ENCODE peak calls at places on chromosomes 2 and 18, in eight cellular contexts. One of them, this sample, is unnamed.

GRCh38 chr18:30992231-30992630 is 50.3 kb downstream of the DSC3 start:
- DNase-seq in HFF-Myc: no peak
- DNase-seq in ascending aorta: no peak
- DNase-seq in WERI-Rb-1: no peak
- DNase-seq in upper lobe of right lung: no peak
- DNase-seq in astrocyte: no peak
- DNase-seq in IMR-90: no peak
- DNase-seq in tibial nerve: no peak
- DNase-seq in this sample: peak

GRCh38 chr2:175363719-175364118 is 182.2 kb upstream of the ATP5MC3 start:
- DNase-seq in HFF-Myc: no peak
- DNase-seq in ascending aorta: no peak
- DNase-seq in WERI-Rb-1: no peak
- DNase-seq in upper lobe of right lung: no peak
- DNase-seq in astrocyte: no peak
- DNase-seq in IMR-90: no peak
- DNase-seq in tibial nerve: no peak
- DNase-seq in this sample: no peak

GRCh38 chr2:174963437-174964400 is 41.5 kb downstream of the CHN1 start:
- DNase-seq in HFF-Myc: no peak
- DNase-seq in ascending aorta: no peak
- DNase-seq in WERI-Rb-1: no peak
- DNase-seq in upper lobe of right lung: no peak
- DNase-seq in astrocyte: peak
- DNase-seq in IMR-90: no peak
- DNase-seq in tibial nerve: no peak
- DNase-seq in this sample: no peak

GRCh38 chr2:1773883-1774282 is 29.6 kb upstream of the PXDN start:
- DNase-seq in HFF-Myc: no peak
- DNase-seq in ascending aorta: no peak
- DNase-seq in WERI-Rb-1: no peak
- DNase-seq in upper lobe of right lung: no peak
- DNase-seq in astrocyte: no peak
- DNase-seq in IMR-90: no peak
- DNase-seq in tibial nerve: no peak
- DNase-seq in this sample: no peak

GRCh38 chr2:221517362-221518121 is 54.6 kb downstream of the EPHA4 start:
- DNase-seq in HFF-Myc: peak
- DNase-seq in ascending aorta: peak
- DNase-seq in WERI-Rb-1: no peak
- DNase-seq in upper lobe of right lung: peak
- DNase-seq in astrocyte: peak
- DNase-seq in IMR-90: peak
- DNase-seq in tibial nerve: no peak
- DNase-seq in this sample: peak

GRCh38 chr2:30334738-30335426 is 103.5 kb downstream of the LBH start:
- DNase-seq in HFF-Myc: no peak
- DNase-seq in ascending aorta: no peak
- DNase-seq in WERI-Rb-1: peak
- DNase-seq in upper lobe of right lung: no peak
- DNase-seq in astrocyte: no peak
- DNase-seq in IMR-90: no peak
- DNase-seq in tibial nerve: no peak
- DNase-seq in this sample: no peak

GRCh38 chr2:236014408-236015131 is 153.6 kb downstream of the GBX2 start:
- DNase-seq in HFF-Myc: no peak
- DNase-seq in ascending aorta: peak
- DNase-seq in WERI-Rb-1: no peak
- DNase-seq in upper lobe of right lung: no peak
- DNase-seq in astrocyte: no peak
- DNase-seq in IMR-90: no peak
- DNase-seq in tibial nerve: no peak
- DNase-seq in this sample: no peak

GRCh38 chr2:240964221-240964853 is 34.1 kb upstream of the SNED1 start:
- DNase-seq in HFF-Myc: no peak
- DNase-seq in ascending aorta: peak
- DNase-seq in WERI-Rb-1: no peak
- DNase-seq in upper lobe of right lung: peak
- DNase-seq in astrocyte: no peak
- DNase-seq in IMR-90: no peak
- DNase-seq in tibial nerve: no peak
- DNase-seq in this sample: no peak

GRCh38 chr2:157325786-157326185 is at the start of gene ERMN:
- DNase-seq in HFF-Myc: no peak
- DNase-seq in ascending aorta: no peak
- DNase-seq in WERI-Rb-1: no peak
- DNase-seq in upper lobe of right lung: no peak
- DNase-seq in astrocyte: no peak
- DNase-seq in IMR-90: no peak
- DNase-seq in tibial nerve: no peak
- DNase-seq in this sample: peak

GRCh38 chr2:70161069-70161534 is 29.7 kb downstream of the C2orf42 start:
- DNase-seq in HFF-Myc: no peak
- DNase-seq in ascending aorta: no peak
- DNase-seq in WERI-Rb-1: no peak
- DNase-seq in upper lobe of right lung: no peak
- DNase-seq in astrocyte: no peak
- DNase-seq in IMR-90: no peak
- DNase-seq in tibial nerve: no peak
- DNase-seq in this sample: peak

GRCh38 chr2:145431181-145431951 is 911.4 kb upstream of the ZEB2 start:
- DNase-seq in HFF-Myc: no peak
- DNase-seq in ascending aorta: no peak
- DNase-seq in WERI-Rb-1: peak
- DNase-seq in upper lobe of right lung: no peak
- DNase-seq in astrocyte: no peak
- DNase-seq in IMR-90: no peak
- DNase-seq in tibial nerve: no peak
- DNase-seq in this sample: peak

GRCh38 chr2:2732331-2733119 is 401.4 kb upstream of the MYT1L start:
- DNase-seq in HFF-Myc: no peak
- DNase-seq in ascending aorta: no peak
- DNase-seq in WERI-Rb-1: no peak
- DNase-seq in upper lobe of right lung: no peak
- DNase-seq in astrocyte: no peak
- DNase-seq in IMR-90: no peak
- DNase-seq in tibial nerve: no peak
- DNase-seq in this sample: no peak

GRCh38 chr2:61423714-61424113 is 47.2 kb downstream of the USP34 start:
- DNase-seq in HFF-Myc: no peak
- DNase-seq in ascending aorta: no peak
- DNase-seq in WERI-Rb-1: no peak
- DNase-seq in upper lobe of right lung: no peak
- DNase-seq in astrocyte: peak
- DNase-seq in IMR-90: peak
- DNase-seq in tibial nerve: no peak
- DNase-seq in this sample: peak

GRCh38 chr18:23881778-23882177 is 132.8 kb upstream of the TTC39C start:
- DNase-seq in HFF-Myc: no peak
- DNase-seq in ascending aorta: no peak
- DNase-seq in WERI-Rb-1: peak
- DNase-seq in upper lobe of right lung: no peak
- DNase-seq in astrocyte: no peak
- DNase-seq in IMR-90: no peak
- DNase-seq in tibial nerve: no peak
- DNase-seq in this sample: no peak

DNA sequence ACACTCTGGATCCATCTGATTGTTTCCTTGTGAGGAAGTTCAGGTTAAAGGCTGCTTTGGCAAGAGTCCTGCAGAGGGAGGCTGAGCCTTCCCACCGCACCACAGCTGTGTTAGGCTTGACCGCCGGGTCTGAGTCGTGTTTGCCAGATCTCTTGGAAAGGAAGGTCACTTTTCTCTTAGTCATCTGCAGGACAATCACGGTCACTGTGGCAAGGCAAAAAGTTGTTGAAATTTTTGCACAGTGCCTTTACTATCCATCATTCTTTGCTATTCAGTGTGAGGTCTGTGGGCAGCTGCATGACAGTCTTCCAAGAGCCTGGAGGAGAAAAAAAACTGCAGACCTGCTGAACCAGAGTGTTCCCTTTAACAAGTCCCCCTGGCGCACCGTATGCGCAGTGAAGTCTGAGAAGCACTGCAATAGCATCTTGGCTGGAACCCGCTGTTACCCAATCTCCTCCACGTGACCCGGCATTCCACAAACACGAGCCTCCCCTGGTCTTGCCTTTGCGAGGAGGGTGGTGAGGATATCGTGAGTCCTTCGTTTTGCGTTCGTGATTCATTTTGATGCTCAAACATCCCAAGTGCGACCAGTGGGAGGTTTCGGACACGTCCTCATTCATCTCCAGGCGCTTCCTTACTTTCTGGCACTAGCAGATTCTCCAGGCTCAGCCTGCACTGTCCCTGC is 23.0 kb downstream of the BIN1 start:
- DNase-seq in HFF-Myc: no peak
- DNase-seq in ascending aorta: peak
- DNase-seq in WERI-Rb-1: no peak
- DNase-seq in upper lobe of right lung: peak
- DNase-seq in astrocyte: peak
- DNase-seq in IMR-90: peak
- DNase-seq in tibial nerve: peak
- DNase-seq in this sample: peak
- H3K4me3 ChIP-seq in HFF-Myc: no peak
- H3K4me3 ChIP-seq in ascending aorta: no peak
- H3K4me3 ChIP-seq in WERI-Rb-1: no peak
- H3K4me3 ChIP-seq in upper lobe of right lung: no peak
- H3K4me3 ChIP-seq in astrocyte: peak
- H3K4me3 ChIP-seq in IMR-90: no peak
- H3K4me3 ChIP-seq in tibial nerve: no peak
- H3K4me3 ChIP-seq in this sample: no peak

DNA sequence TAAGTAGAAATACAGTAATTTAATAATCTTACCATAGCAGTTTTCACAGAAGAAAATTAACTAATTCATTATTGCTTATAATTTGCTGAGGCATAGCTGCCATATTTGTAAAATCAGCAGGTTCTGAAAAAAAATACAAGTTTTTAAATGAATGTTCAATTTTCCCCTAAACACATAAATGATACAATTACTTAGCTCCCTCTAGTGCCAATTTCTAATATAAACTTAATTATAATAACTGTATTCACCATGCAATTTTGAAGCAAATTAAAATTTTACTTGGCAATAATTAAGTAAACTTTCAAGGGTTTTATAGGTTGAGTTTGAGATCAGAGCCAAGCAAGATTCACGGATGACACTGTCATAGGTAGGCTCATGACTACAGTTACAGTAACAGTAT is 1321.6 kb upstream of the ACVR2A start:
- DNase-seq in HFF-Myc: no peak
- DNase-seq in ascending aorta: no peak
- DNase-seq in WERI-Rb-1: no peak
- DNase-seq in upper lobe of right lung: no peak
- DNase-seq in astrocyte: no peak
- DNase-seq in IMR-90: peak
- DNase-seq in tibial nerve: no peak
- DNase-seq in this sample: peak
- TF ChIP-seq CTCF in HFF-Myc: no peak
- TF ChIP-seq CTCF in ascending aorta: no peak
- TF ChIP-seq CTCF in WERI-Rb-1: no peak
- TF ChIP-seq CTCF in upper lobe of right lung: peak
- TF ChIP-seq CTCF in astrocyte: peak
- TF ChIP-seq CTCF in IMR-90: peak
- TF ChIP-seq CTCF in tibial nerve: peak
- TF ChIP-seq CTCF in this sample: peak

DNA sequence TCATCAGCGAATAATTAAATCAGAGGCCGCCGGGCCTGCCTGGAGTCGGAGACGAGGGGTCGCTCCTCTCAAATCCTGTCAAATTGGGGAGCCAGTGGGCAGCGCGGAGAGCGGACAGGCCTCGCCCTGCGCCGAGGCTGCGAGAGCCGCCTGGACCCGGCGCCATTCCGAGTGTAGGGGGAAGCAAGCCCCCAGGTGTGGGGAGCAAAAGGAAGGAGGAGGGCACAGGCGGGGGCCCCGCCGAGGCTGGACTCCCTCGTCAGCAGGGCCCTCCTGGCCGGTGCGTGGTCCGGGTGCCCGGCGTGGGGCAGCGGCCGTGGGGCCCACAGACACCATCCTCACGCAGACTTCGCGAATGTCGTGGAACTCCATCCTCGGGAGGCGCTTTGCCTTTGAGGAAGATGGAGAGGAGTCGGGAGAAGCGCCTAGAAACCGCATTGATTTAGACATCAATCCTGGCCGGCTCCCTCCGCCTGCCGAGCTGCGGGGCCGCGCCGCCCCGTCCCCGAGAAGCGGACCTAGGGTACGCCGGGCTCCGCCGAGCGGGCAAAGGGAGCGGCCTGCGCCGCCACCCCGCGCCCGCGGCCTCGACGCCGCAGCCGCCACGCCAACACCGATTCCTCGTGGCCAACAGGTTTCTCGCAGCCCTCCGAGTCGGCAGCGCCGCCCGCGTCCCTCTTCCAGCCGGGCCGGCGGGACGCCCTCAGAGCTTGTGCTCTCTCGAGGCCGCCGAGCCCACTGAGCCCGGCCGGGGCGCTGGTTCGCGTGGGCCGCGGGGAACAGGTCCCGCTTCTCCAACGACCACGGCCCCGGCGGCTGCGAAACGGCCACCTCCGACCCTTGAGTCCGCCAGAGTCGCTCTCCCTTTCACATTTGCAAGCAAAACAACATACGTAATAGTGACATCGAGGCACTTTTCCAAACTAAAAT is 6.7 kb upstream of the ONECUT2 start:
- DNase-seq in HFF-Myc: no peak
- DNase-seq in ascending aorta: no peak
- DNase-seq in WERI-Rb-1: no peak
- DNase-seq in upper lobe of right lung: no peak
- DNase-seq in astrocyte: no peak
- DNase-seq in IMR-90: no peak
- DNase-seq in tibial nerve: no peak
- DNase-seq in this sample: no peak
- H3K4me3 ChIP-seq in HFF-Myc: no peak
- H3K4me3 ChIP-seq in ascending aorta: peak
- H3K4me3 ChIP-seq in WERI-Rb-1: no peak
- H3K4me3 ChIP-seq in upper lobe of right lung: no peak
- H3K4me3 ChIP-seq in astrocyte: no peak
- H3K4me3 ChIP-seq in IMR-90: no peak
- H3K4me3 ChIP-seq in tibial nerve: no peak
- H3K4me3 ChIP-seq in this sample: no peak

GRCh38 chr18:35511428-35511827 is 13.7 kb upstream of the INO80C start:
- DNase-seq in HFF-Myc: no peak
- DNase-seq in ascending aorta: no peak
- DNase-seq in WERI-Rb-1: no peak
- DNase-seq in upper lobe of right lung: no peak
- DNase-seq in astrocyte: no peak
- DNase-seq in IMR-90: no peak
- DNase-seq in tibial nerve: no peak
- DNase-seq in this sample: no peak

GRCh38 chr18:35510071-35511010 is 12.6 kb upstream of the INO80C start:
- DNase-seq in HFF-Myc: no peak
- DNase-seq in ascending aorta: peak
- DNase-seq in WERI-Rb-1: no peak
- DNase-seq in upper lobe of right lung: no peak
- DNase-seq in astrocyte: no peak
- DNase-seq in IMR-90: no peak
- DNase-seq in tibial nerve: no peak
- DNase-seq in this sample: no peak

GRCh38 chr18:35512761-35513160 is 15.0 kb upstream of the INO80C start:
- DNase-seq in HFF-Myc: no peak
- DNase-seq in ascending aorta: no peak
- DNase-seq in WERI-Rb-1: no peak
- DNase-seq in upper lobe of right lung: no peak
- DNase-seq in astrocyte: no peak
- DNase-seq in IMR-90: no peak
- DNase-seq in tibial nerve: no peak
- DNase-seq in this sample: no peak

GRCh38 chr18:35513181-35513932 is 15.6 kb upstream of the INO80C start:
- DNase-seq in HFF-Myc: no peak
- DNase-seq in ascending aorta: peak
- DNase-seq in WERI-Rb-1: no peak
- DNase-seq in upper lobe of right lung: peak
- DNase-seq in astrocyte: peak
- DNase-seq in IMR-90: peak
- DNase-seq in tibial nerve: no peak
- DNase-seq in this sample: peak

GRCh38 chr18:35511833-35512232 is 14.1 kb upstream of the INO80C start:
- DNase-seq in HFF-Myc: no peak
- DNase-seq in ascending aorta: no peak
- DNase-seq in WERI-Rb-1: no peak
- DNase-seq in upper lobe of right lung: no peak
- DNase-seq in astrocyte: no peak
- DNase-seq in IMR-90: no peak
- DNase-seq in tibial nerve: no peak
- DNase-seq in this sample: no peak
- TF ChIP-seq CTCF in HFF-Myc: peak
- TF ChIP-seq CTCF in ascending aorta: no peak
- TF ChIP-seq CTCF in WERI-Rb-1: peak
- TF ChIP-seq CTCF in upper lobe of right lung: no peak
- TF ChIP-seq CTCF in astrocyte: no peak
- TF ChIP-seq CTCF in IMR-90: no peak
- TF ChIP-seq CTCF in tibial nerve: no peak
- TF ChIP-seq CTCF in this sample: peak

This sample was measured in epithelial cell of esophagus.